ENCODE peak calls at places on chromosomes 4 and X, in seven cellular contexts. One of them, this sample, is unnamed. For H3K4me1, the result is how much of the 10 kb centered on the place peaks cover.

GRCh38 chr4:104795264-104795934 is 300.7 kb upstream of the CXXC4 start:
- DNase-seq in hepatocyte: no peak
- DNase-seq in SK-N-SH: no peak
- DNase-seq in GM23248: no peak
- DNase-seq in HCT116: no peak
- DNase-seq in neural progenitor cell: no peak
- DNase-seq in OCI-LY7: no peak
- DNase-seq in this sample: peak

GRCh38 chrX:148530464-148531077 is 30.2 kb downstream of the AFF2 start:
- DNase-seq in hepatocyte: peak
- DNase-seq in SK-N-SH: no peak
- DNase-seq in GM23248: peak
- DNase-seq in HCT116: no peak
- DNase-seq in neural progenitor cell: peak
- DNase-seq in OCI-LY7: peak
- DNase-seq in this sample: peak

GRCh38 chr4:184911310-184911709 is 85.5 kb upstream of the ACSL1 start:
- DNase-seq in hepatocyte: peak
- DNase-seq in SK-N-SH: no peak
- DNase-seq in GM23248: no peak
- DNase-seq in HCT116: peak
- DNase-seq in neural progenitor cell: no peak
- DNase-seq in OCI-LY7: no peak
- DNase-seq in this sample: no peak

GRCh38 chr4:145280541-145280940 is 100.2 kb upstream of the OTUD4 start:
- DNase-seq in hepatocyte: no peak
- DNase-seq in SK-N-SH: no peak
- DNase-seq in GM23248: no peak
- DNase-seq in HCT116: no peak
- DNase-seq in neural progenitor cell: no peak
- DNase-seq in OCI-LY7: no peak
- DNase-seq in this sample: no peak

GRCh38 chr4:115090483-115091075 is 22.8 kb downstream of the NDST4 start:
- DNase-seq in hepatocyte: peak
- DNase-seq in SK-N-SH: peak
- DNase-seq in GM23248: peak
- DNase-seq in HCT116: peak
- DNase-seq in neural progenitor cell: peak
- DNase-seq in OCI-LY7: peak
- DNase-seq in this sample: peak

GRCh38 chrX:107715331-107716044 is 60.1 kb downstream of the TSC22D3 start:
- DNase-seq in hepatocyte: no peak
- DNase-seq in SK-N-SH: peak
- DNase-seq in GM23248: peak
- DNase-seq in HCT116: no peak
- DNase-seq in neural progenitor cell: no peak
- DNase-seq in OCI-LY7: peak
- DNase-seq in this sample: no peak

GRCh38 chr4:107034982-107035710 is 967 bp downstream of the DKK2 start:
- DNase-seq in hepatocyte: peak
- DNase-seq in SK-N-SH: peak
- DNase-seq in GM23248: peak
- DNase-seq in HCT116: no peak
- DNase-seq in neural progenitor cell: peak
- DNase-seq in OCI-LY7: no peak
- DNase-seq in this sample: no peak

GRCh38 chr4:37392540-37393255 is 148.2 kb downstream of the NWD2 start:
- DNase-seq in hepatocyte: peak
- DNase-seq in SK-N-SH: no peak
- DNase-seq in GM23248: peak
- DNase-seq in HCT116: peak
- DNase-seq in neural progenitor cell: peak
- DNase-seq in OCI-LY7: no peak
- DNase-seq in this sample: no peak

GRCh38 chrX:155679715-155680114 is 67.0 kb upstream of the TMLHE start:
- DNase-seq in hepatocyte: no peak
- DNase-seq in SK-N-SH: no peak
- DNase-seq in GM23248: no peak
- DNase-seq in HCT116: no peak
- DNase-seq in neural progenitor cell: no peak
- DNase-seq in OCI-LY7: no peak
- DNase-seq in this sample: no peak

GRCh38 chr4:38600575-38600974 is 63.4 kb upstream of the KLF3 start:
- DNase-seq in hepatocyte: no peak
- DNase-seq in SK-N-SH: no peak
- DNase-seq in GM23248: no peak
- DNase-seq in HCT116: no peak
- DNase-seq in neural progenitor cell: no peak
- DNase-seq in OCI-LY7: peak
- DNase-seq in this sample: no peak

GRCh38 chr4:1236103-1236641 is 12.8 kb downstream of the CTBP1 start:
- DNase-seq in hepatocyte: no peak
- DNase-seq in SK-N-SH: no peak
- DNase-seq in GM23248: no peak
- DNase-seq in HCT116: no peak
- DNase-seq in neural progenitor cell: no peak
- DNase-seq in OCI-LY7: no peak
- DNase-seq in this sample: no peak

GRCh38 chr4:112765317-112765989 is 128.5 kb downstream of the LARP7 start:
- DNase-seq in hepatocyte: peak
- DNase-seq in SK-N-SH: peak
- DNase-seq in GM23248: peak
- DNase-seq in HCT116: peak
- DNase-seq in neural progenitor cell: peak
- DNase-seq in OCI-LY7: peak
- DNase-seq in this sample: peak

GRCh38 chr4:140098481-140099132 is 55.4 kb downstream of the MAML3 start:
- DNase-seq in hepatocyte: no peak
- DNase-seq in SK-N-SH: no peak
- DNase-seq in GM23248: peak
- DNase-seq in HCT116: peak
- DNase-seq in neural progenitor cell: no peak
- DNase-seq in OCI-LY7: no peak
- DNase-seq in this sample: no peak

GRCh38 chrX:72029473-72030411 is 102.0 kb downstream of the RTL5 start:
- DNase-seq in hepatocyte: peak
- DNase-seq in SK-N-SH: peak
- DNase-seq in GM23248: peak
- DNase-seq in HCT116: no peak
- DNase-seq in neural progenitor cell: peak
- DNase-seq in OCI-LY7: no peak
- DNase-seq in this sample: no peak
- TF ChIP-seq EZH2phosphoT487 in hepatocyte: no peak
- TF ChIP-seq EZH2phosphoT487 in SK-N-SH: no peak
- TF ChIP-seq EZH2phosphoT487 in GM23248: no peak
- TF ChIP-seq EZH2phosphoT487 in HCT116: no peak
- TF ChIP-seq EZH2phosphoT487 in neural progenitor cell: no peak
- TF ChIP-seq EZH2phosphoT487 in OCI-LY7: no peak
- TF ChIP-seq EZH2phosphoT487 in this sample: no peak

GRCh38 chr4:146638801-146639351 is at the start of gene POU4F2:
- DNase-seq in hepatocyte: peak
- DNase-seq in SK-N-SH: peak
- DNase-seq in GM23248: peak
- DNase-seq in HCT116: no peak
- DNase-seq in neural progenitor cell: peak
- DNase-seq in OCI-LY7: no peak
- DNase-seq in this sample: no peak

GRCh38 chr4:146640459-146641061 is 1.9 kb downstream of the POU4F2 start:
- DNase-seq in hepatocyte: no peak
- DNase-seq in SK-N-SH: no peak
- DNase-seq in GM23248: peak
- DNase-seq in HCT116: no peak
- DNase-seq in neural progenitor cell: peak
- DNase-seq in OCI-LY7: no peak
- DNase-seq in this sample: no peak

GRCh38 chr4:146639414-146639814 is 721 bp downstream of the POU4F2 start:
- DNase-seq in hepatocyte: no peak
- DNase-seq in SK-N-SH: no peak
- DNase-seq in GM23248: no peak
- DNase-seq in HCT116: no peak
- DNase-seq in neural progenitor cell: no peak
- DNase-seq in OCI-LY7: no peak
- DNase-seq in this sample: no peak

GRCh38 chr4:146640021-146640425 is 1.3 kb downstream of the POU4F2 start:
- DNase-seq in hepatocyte: no peak
- DNase-seq in SK-N-SH: no peak
- DNase-seq in GM23248: no peak
- DNase-seq in HCT116: no peak
- DNase-seq in neural progenitor cell: no peak
- DNase-seq in OCI-LY7: no peak
- DNase-seq in this sample: no peak

GRCh38 chr4:146637853-146638800 is 566 bp upstream of the POU4F2 start:
- DNase-seq in hepatocyte: no peak
- DNase-seq in SK-N-SH: peak
- DNase-seq in GM23248: no peak
- DNase-seq in HCT116: no peak
- DNase-seq in neural progenitor cell: peak
- DNase-seq in OCI-LY7: no peak
- DNase-seq in this sample: no peak
- H2AFZ ChIP-seq in hepatocyte: peak
- H2AFZ ChIP-seq in SK-N-SH: no peak
- H2AFZ ChIP-seq in GM23248: no peak
- H2AFZ ChIP-seq in HCT116: no peak
- H2AFZ ChIP-seq in neural progenitor cell: no peak
- H2AFZ ChIP-seq in OCI-LY7: no peak
- H2AFZ ChIP-seq in this sample: no peak

GRCh38 chr4:2798399-2799301 is 5.8 kb downstream of the SH3BP2 start:
- DNase-seq in hepatocyte: no peak
- DNase-seq in SK-N-SH: peak
- DNase-seq in GM23248: no peak
- DNase-seq in HCT116: no peak
- DNase-seq in neural progenitor cell: peak
- DNase-seq in OCI-LY7: peak
- DNase-seq in this sample: no peak
- H3K4me1 ChIP-seq in hepatocyte: half or more
- H3K4me1 ChIP-seq in SK-N-SH: under half
- H3K4me1 ChIP-seq in GM23248: under half
- H3K4me1 ChIP-seq in HCT116: half or more
- H3K4me1 ChIP-seq in neural progenitor cell: under half
- H3K4me1 ChIP-seq in OCI-LY7: under half
- H3K4me1 ChIP-seq in this sample: under half

GRCh38 chr4:24570172-24570571 is 14.2 kb downstream of the DHX15 start:
- DNase-seq in hepatocyte: no peak
- DNase-seq in SK-N-SH: no peak
- DNase-seq in GM23248: no peak
- DNase-seq in HCT116: no peak
- DNase-seq in neural progenitor cell: no peak
- DNase-seq in OCI-LY7: no peak
- DNase-seq in this sample: no peak

GRCh38 chr4:24568425-24568824 is 15.9 kb downstream of the DHX15 start:
- DNase-seq in hepatocyte: no peak
- DNase-seq in SK-N-SH: no peak
- DNase-seq in GM23248: peak
- DNase-seq in HCT116: no peak
- DNase-seq in neural progenitor cell: no peak
- DNase-seq in OCI-LY7: no peak
- DNase-seq in this sample: no peak

GRCh38 chr4:24570574-24571236 is 13.6 kb downstream of the DHX15 start:
- DNase-seq in hepatocyte: no peak
- DNase-seq in SK-N-SH: no peak
- DNase-seq in GM23248: no peak
- DNase-seq in HCT116: no peak
- DNase-seq in neural progenitor cell: no peak
- DNase-seq in OCI-LY7: no peak
- DNase-seq in this sample: no peak

GRCh38 chr4:24573582-24573981 is 10.8 kb downstream of the DHX15 start:
- DNase-seq in hepatocyte: no peak
- DNase-seq in SK-N-SH: no peak
- DNase-seq in GM23248: no peak
- DNase-seq in HCT116: no peak
- DNase-seq in neural progenitor cell: no peak
- DNase-seq in OCI-LY7: no peak
- DNase-seq in this sample: no peak

GRCh38 chr4:24569662-24570061 is 14.7 kb downstream of the DHX15 start:
- DNase-seq in hepatocyte: no peak
- DNase-seq in SK-N-SH: no peak
- DNase-seq in GM23248: no peak
- DNase-seq in HCT116: no peak
- DNase-seq in neural progenitor cell: no peak
- DNase-seq in OCI-LY7: no peak
- DNase-seq in this sample: no peak
- TF ChIP-seq EZH2phosphoT487 in hepatocyte: no peak
- TF ChIP-seq EZH2phosphoT487 in SK-N-SH: no peak
- TF ChIP-seq EZH2phosphoT487 in GM23248: no peak
- TF ChIP-seq EZH2phosphoT487 in HCT116: no peak
- TF ChIP-seq EZH2phosphoT487 in neural progenitor cell: no peak
- TF ChIP-seq EZH2phosphoT487 in OCI-LY7: no peak
- TF ChIP-seq EZH2phosphoT487 in this sample: no peak

DNA sequence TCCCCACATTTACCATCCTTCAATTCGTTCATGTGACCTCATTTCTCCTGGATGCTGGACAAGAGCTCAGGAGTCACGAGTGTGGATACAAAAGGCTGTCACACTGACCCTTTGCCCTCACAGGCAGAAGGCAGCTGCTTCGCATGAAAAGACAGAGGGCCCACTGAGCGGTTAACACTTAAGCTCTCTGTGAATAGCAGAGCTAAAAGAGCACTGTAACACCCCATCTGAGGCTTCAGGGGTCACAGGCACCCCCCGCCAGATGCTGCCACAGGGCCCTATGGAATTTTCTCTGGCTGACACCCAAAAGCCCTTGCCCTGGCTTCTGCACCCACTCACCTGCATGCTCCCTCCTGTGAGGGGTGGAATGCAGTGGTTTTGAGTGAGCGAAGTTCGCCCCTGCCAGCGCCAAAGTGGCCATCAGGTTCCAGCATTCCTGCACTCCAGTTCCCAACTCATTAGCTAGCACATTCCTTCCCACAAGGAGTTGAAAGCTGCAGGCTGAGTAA is 360.9 kb downstream of the PPP3CA start:
- DNase-seq in hepatocyte: peak
- DNase-seq in SK-N-SH: no peak
- DNase-seq in GM23248: no peak
- DNase-seq in HCT116: no peak
- DNase-seq in neural progenitor cell: peak
- DNase-seq in OCI-LY7: no peak
- DNase-seq in this sample: no peak
- H2AFZ ChIP-seq in hepatocyte: no peak
- H2AFZ ChIP-seq in SK-N-SH: no peak
- H2AFZ ChIP-seq in GM23248: no peak
- H2AFZ ChIP-seq in HCT116: no peak
- H2AFZ ChIP-seq in neural progenitor cell: no peak
- H2AFZ ChIP-seq in OCI-LY7: no peak
- H2AFZ ChIP-seq in this sample: no peak

GRCh38 chr4:158020734-158021346 is 152.0 kb downstream of the GASK1B start:
- DNase-seq in hepatocyte: peak
- DNase-seq in SK-N-SH: no peak
- DNase-seq in GM23248: peak
- DNase-seq in HCT116: peak
- DNase-seq in neural progenitor cell: no peak
- DNase-seq in OCI-LY7: no peak
- DNase-seq in this sample: no peak

GRCh38 chr4:158020175-158020574 is 152.7 kb downstream of the GASK1B start:
- DNase-seq in hepatocyte: peak
- DNase-seq in SK-N-SH: no peak
- DNase-seq in GM23248: peak
- DNase-seq in HCT116: peak
- DNase-seq in neural progenitor cell: no peak
- DNase-seq in OCI-LY7: no peak
- DNase-seq in this sample: no peak

GRCh38 chr4:158025131-158025530 is 147.7 kb downstream of the GASK1B start:
- DNase-seq in hepatocyte: peak
- DNase-seq in SK-N-SH: no peak
- DNase-seq in GM23248: peak
- DNase-seq in HCT116: peak
- DNase-seq in neural progenitor cell: no peak
- DNase-seq in OCI-LY7: no peak
- DNase-seq in this sample: no peak
- H3K4me1 ChIP-seq in hepatocyte: under half
- H3K4me1 ChIP-seq in SK-N-SH: under half
- H3K4me1 ChIP-seq in GM23248: under half
- H3K4me1 ChIP-seq in HCT116: under half
- H3K4me1 ChIP-seq in neural progenitor cell: under half
- H3K4me1 ChIP-seq in OCI-LY7: under half
- H3K4me1 ChIP-seq in this sample: under half

This sample was measured in MM.1S.